ENCODE peak calls at places on chromosomes 5 and 9, in four cellular contexts. I is HepG2, Q is GM12878, W is H1. J is an unnamed sample. For H3K4me1 and H3K36me3, the result is how much of the 10 kb centered on the place peaks cover.

GRCh38 chr9:83706703-83707517 is 848 bp downstream of the UBQLN1 start:
- DNase-seq in I (peak), Q (no peak), W (peak), J (peak)

GRCh38 chr5:122330881-122331280 is 18.8 kb downstream of the SNCAIP start:
- DNase-seq in I (no peak), Q (no peak), W (no peak), J (no peak)

GRCh38 chr5:160083501-160083900 is 35.7 kb downstream of the PWWP2A start:
- DNase-seq in I (no peak), Q (no peak), W (no peak), J (no peak)

GRCh38 chr9:36080519-36080918 is 43.8 kb downstream of the RECK start:
- DNase-seq in I (no peak), Q (no peak), W (no peak), J (no peak)

GRCh38 chr9:73683862-73684591 is 532.4 kb downstream of the ANXA1 start:
- DNase-seq in I (peak), Q (no peak), W (no peak), J (peak)

GRCh38 chr9:89940625-89941024 is 335.8 kb downstream of the GADD45G start:
- DNase-seq in I (no peak), Q (no peak), W (no peak), J (no peak)

GRCh38 chr5:36948041-36948440 is 71.5 kb downstream of the NIPBL start:
- DNase-seq in I (no peak), Q (no peak), W (no peak), J (no peak)

GRCh38 chr9:136656795-136657611 is 5.7 kb upstream of the EGFL7 start:
- DNase-seq in I (no peak), Q (no peak), W (peak), J (no peak)

GRCh38 chr9:99109522-99109921 is 4.6 kb downstream of the TGFBR1 start:
- DNase-seq in I (no peak), Q (no peak), W (no peak), J (no peak)

GRCh38 chr5:78720234-78720985 is 71.8 kb upstream of the LHFPL2 start:
- DNase-seq in I (no peak), Q (no peak), W (no peak), J (no peak)

GRCh38 chr5:176647030-176647869 is at the start of gene TSPAN17:
- DNase-seq in I (peak), Q (peak), W (peak), J (peak)
- H3K4me1 ChIP-seq in I (under half), Q (under half), W (under half), J (under half)

GRCh38 chr5:158698036-158698667 is 401.6 kb downstream of the EBF1 start:
- DNase-seq in I (no peak), Q (no peak), W (no peak), J (no peak)
- TF ChIP-seq SUZ12 in I (no peak), Q (no peak), W (no peak), J (no peak)

GRCh38 chr9:124384849-124385248 is 30.4 kb downstream of the PSMB7 start:
- DNase-seq in I (no peak), Q (no peak), W (no peak), J (no peak)
- H3K36me3 ChIP-seq in I (under half), Q (under half), W (under half), J (under half)

GRCh38 chr9:121331549-121331948 is 38.5 kb downstream of the STOM start:
- DNase-seq in I (no peak), Q (no peak), W (no peak), J (no peak)

GRCh38 chr9:121328876-121329681 is 41.0 kb downstream of the STOM start:
- DNase-seq in I (no peak), Q (no peak), W (no peak), J (no peak)

GRCh38 chr9:121326130-121326838 is 43.8 kb downstream of the STOM start:
- DNase-seq in I (no peak), Q (no peak), W (no peak), J (peak)

GRCh38 chr9:121326924-121327613 is 43.0 kb downstream of the STOM start:
- DNase-seq in I (peak), Q (no peak), W (no peak), J (no peak)

GRCh38 chr9:121328476-121328875 is 41.6 kb downstream of the STOM start:
- DNase-seq in I (no peak), Q (no peak), W (no peak), J (no peak)
- H3K4me1 ChIP-seq in I (under half), Q (under half), W (under half), J (under half)

GRCh38 chr5:6598351-6598900 is 34.4 kb downstream of the NSUN2 start:
- DNase-seq in I (no peak), Q (no peak), W (no peak), J (no peak)
- TF ChIP-seq SUZ12 in I (no peak), Q (no peak), W (no peak), J (no peak)

DNA sequence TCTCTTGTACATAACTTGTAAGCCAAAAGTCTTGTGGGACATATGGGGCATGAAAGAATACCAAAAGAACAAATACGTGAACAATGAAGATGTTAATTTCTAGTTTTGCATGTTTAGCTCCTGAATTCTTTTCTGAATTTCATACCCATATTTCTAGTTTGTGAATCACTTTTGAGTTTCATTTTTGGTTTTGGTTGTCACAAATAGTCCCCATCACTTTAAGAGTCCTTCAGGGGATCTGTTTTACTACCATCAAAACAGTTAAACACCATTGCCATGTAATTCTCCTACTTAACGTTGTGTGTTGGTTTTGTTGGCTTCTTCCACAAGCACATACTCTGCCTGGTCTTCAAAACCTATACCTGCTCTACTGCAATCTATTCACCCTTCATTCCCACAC is 27.0 kb downstream of the VCAN start:
- DNase-seq in I (no peak), Q (no peak), W (no peak), J (no peak)
- H3K36me3 ChIP-seq in I (under half), Q (under half), W (half or more), J (under half)

GRCh38 chr9:135567311-135567710 is 5.8 kb downstream of the PAEP start:
- DNase-seq in I (no peak), Q (no peak), W (no peak), J (no peak)

GRCh38 chr9:135565636-135566035 is 4.1 kb downstream of the PAEP start:
- DNase-seq in I (no peak), Q (no peak), W (no peak), J (no peak)

GRCh38 chr9:135568026-135568425 is 6.5 kb downstream of the PAEP start:
- DNase-seq in I (no peak), Q (no peak), W (no peak), J (no peak)

GRCh38 chr9:135565141-135565628 is 3.6 kb downstream of the PAEP start:
- DNase-seq in I (no peak), Q (no peak), W (no peak), J (no peak)

DNA sequence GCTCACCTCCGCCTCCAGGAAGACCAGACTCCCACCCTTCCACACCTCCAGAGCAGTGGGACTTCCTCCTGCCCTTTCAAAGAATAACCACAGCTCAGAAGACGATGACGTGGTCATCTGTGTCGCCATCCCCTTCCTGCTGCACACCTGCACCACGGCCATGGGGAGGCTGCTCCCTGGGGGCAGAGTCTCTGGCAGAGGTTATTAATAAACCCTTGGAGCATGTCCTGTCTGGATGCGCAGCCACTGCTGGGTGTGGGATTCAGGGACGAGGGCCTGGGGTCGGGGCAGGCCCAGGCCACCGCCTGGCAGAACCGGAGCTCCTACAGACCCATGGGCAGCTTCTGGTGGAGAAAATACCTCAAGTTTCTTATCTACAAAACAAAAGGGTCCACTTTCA is 5.0 kb downstream of the PAEP start:
- DNase-seq in I (no peak), Q (no peak), W (no peak), J (no peak)
- H3K4me1 ChIP-seq in I (under half), Q (under half), W (under half), J (under half)

DNA sequence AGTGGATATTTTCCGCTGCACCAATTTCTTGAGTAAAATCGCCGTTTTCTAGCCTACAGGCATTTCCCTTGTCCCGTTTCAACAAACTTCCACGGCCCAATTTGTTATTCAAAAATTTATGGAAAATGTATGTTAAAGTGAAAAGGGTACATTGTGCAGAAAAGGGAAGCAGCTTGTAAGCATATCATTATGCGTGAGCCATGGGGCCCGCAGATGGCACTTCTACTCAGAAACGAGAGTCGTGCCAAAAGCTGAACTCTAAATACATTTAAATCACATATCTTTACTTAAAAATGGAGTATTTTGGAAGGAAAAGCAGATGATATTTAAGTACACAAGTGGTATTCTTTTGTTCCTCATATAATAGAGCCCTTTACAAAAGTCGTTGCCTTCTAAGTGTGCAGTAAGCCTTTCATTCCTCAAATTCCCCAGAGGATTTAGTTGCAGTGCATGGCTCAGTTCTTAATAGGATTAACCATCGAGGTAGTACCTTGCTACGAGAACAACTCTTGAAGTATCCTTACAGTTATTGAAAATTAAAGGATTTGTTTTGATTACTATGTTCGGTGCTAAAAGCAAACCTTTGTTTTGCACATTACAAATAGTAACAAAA is 1227.1 kb upstream of the WWC1 start:
- DNase-seq in I (no peak), Q (no peak), W (no peak), J (no peak)
- TF ChIP-seq SUZ12 in I (no peak), Q (no peak), W (no peak), J (no peak)

GRCh38 chr9:129968690-129969485 is 74.1 kb downstream of the FNBP1 start:
- DNase-seq in I (no peak), Q (no peak), W (no peak), J (no peak)
- H3K36me3 ChIP-seq in I (under half), Q (under half), W (under half), J (under half)

J was measured in NT2/D1.